ENCODE peak calls at places on chromosome 12, in six cellular contexts. B is ovary; K is left ventricle myocardium inferior; S is thyroid gland; N is CD8-positive, alpha-beta T cell; X is spleen. I is an unnamed sample. For H3K4me1, the result is how much of the 10 kb centered on the place peaks cover.

GRCh38 chr12:59708484-59708883 is 112.7 kb downstream of the SLC16A7 start:
- DNase-seq in B (no peak), K (no peak), S (no peak), N (no peak), X (no peak), I (no peak)

GRCh38 chr12:26374934-26375333 is 179.6 kb downstream of the SSPN start:
- DNase-seq in B (no peak), K (no peak), S (no peak), N (no peak), X (no peak), I (no peak)

GRCh38 chr12:28104893-28105864 is 85.1 kb upstream of the CCDC91 start:
- DNase-seq in B (no peak), K (no peak), S (no peak), N (no peak), X (no peak), I (no peak)

GRCh38 chr12:89343127-89343526 is 9.2 kb downstream of the DUSP6 start:
- DNase-seq in B (peak), K (peak), S (peak), N (no peak), X (no peak), I (no peak)

GRCh38 chr12:45292486-45293195 is 76.7 kb downstream of the ANO6 start:
- DNase-seq in B (peak), K (no peak), S (no peak), N (no peak), X (no peak), I (no peak)

GRCh38 chr12:45208604-45209487 is 7.0 kb upstream of the ANO6 start:
- DNase-seq in B (no peak), K (no peak), S (no peak), N (no peak), X (no peak), I (no peak)

GRCh38 chr12:116592731-116593130 is 33.5 kb downstream of the MAP1LC3B2 start:
- DNase-seq in B (no peak), K (no peak), S (no peak), N (no peak), X (peak), I (no peak)

GRCh38 chr12:124861492-124861891 is 2.2 kb downstream of the SCARB1 start:
- DNase-seq in B (peak), K (peak), S (peak), N (no peak), X (no peak), I (no peak)

GRCh38 chr12:116958402-116959197 is 47.9 kb downstream of the FBXW8 start:
- DNase-seq in B (no peak), K (no peak), S (no peak), N (no peak), X (no peak), I (no peak)

DNA sequence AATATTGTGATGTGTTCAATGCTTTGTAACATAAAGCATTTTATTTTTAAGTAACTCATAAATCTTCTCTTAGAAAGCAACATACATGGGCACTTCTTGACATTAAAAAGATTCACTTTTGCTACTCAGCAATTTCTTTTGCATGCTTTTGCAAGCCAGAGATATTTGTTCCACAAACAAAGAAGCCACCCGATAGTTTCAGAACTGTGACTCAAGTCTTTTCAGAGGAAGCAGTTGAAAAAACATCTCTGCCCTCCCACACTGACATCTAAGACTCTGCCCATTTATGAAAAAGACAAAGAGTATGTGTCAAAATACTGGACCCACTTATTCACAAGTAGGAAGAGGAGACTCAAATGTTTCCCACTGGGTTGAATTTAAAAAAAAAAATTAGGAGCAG is 7.5 kb downstream of the APPL2 start:
- DNase-seq in B (no peak), K (no peak), S (no peak), N (no peak), X (no peak), I (no peak)
- H3K4me1 ChIP-seq in B (under half), K (half or more), S (under half), N (under half), X (half or more), I (under half)

GRCh38 chr12:47602949-47603558 is 102.8 kb downstream of the RPAP3 start:
- DNase-seq in B (no peak), K (no peak), S (no peak), N (no peak), X (no peak), I (no peak)
- TF ChIP-seq CTCF in B (no peak), K (no peak), S (no peak), N (no peak), X (no peak), I (no peak)

GRCh38 chr12:52349196-52349595 is 18.1 kb downstream of the KRT85 start:
- DNase-seq in B (no peak), K (no peak), S (no peak), N (no peak), X (no peak), I (no peak)

GRCh38 chr12:52351196-52352059 is 15.9 kb downstream of the KRT85 start:
- DNase-seq in B (no peak), K (peak), S (peak), N (peak), X (peak), I (no peak)

GRCh38 chr12:52350021-52350620 is 17.2 kb downstream of the KRT85 start:
- DNase-seq in B (no peak), K (no peak), S (no peak), N (no peak), X (no peak), I (no peak)

GRCh38 chr12:52352951-52353350 is 14.3 kb downstream of the KRT85 start:
- DNase-seq in B (no peak), K (no peak), S (no peak), N (no peak), X (peak), I (no peak)

DNA sequence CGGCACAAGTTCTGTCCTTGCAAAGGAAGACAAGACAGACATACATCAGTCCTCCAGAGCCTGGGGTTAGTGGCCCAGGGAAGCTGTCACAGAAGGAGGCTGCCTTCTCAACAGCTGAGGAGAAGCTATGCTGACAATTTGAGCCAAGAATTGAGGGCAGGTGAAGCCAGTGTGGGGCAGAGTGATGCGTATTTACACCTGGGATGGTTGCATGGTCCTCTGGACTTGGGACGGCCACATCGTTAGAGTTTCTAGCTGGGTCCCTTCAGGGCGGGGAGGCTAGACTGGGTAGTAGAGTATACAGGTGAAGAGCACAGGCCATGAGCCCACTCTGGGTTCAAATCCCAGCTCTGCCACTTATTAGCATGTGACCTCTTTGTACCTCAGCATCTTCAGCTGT is 16.5 kb downstream of the KRT85 start:
- DNase-seq in B (no peak), K (no peak), S (no peak), N (no peak), X (no peak), I (no peak)
- H3K4me1 ChIP-seq in B (under half), K (under half), S (half or more), N (under half), X (under half), I (under half)

DNA sequence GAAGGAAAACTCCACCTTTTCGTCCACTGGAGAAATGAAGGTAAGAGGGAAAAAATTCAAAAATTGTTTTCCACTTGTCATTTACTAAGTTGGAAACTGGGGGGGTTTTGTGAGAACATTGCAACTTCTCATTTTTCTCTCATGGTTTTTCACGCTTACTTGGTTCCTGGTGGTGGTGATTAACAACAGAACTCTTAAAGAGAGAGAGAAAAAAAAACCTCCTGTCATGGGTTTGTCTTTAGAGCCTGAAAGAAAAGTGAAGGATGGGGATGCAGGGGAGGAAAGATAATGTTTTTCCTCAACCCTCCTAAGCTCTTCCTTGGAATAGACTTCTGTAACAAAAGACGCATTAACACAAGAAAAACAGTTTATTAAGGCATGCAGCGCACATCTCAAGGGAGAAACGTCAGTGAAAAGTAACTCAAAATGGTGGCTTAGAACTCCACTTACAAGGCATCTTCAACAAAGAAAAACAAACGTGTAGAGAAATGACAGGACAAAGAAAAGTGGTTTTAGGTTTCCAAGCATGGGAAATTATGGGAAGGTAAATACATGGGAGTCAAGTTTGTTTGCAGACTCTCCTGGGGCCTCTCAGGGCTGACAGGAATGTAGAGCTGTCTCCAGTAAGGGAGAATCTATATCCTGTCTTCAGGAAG is 81.9 kb upstream of the ATF7IP start:
- DNase-seq in B (no peak), K (no peak), S (no peak), N (no peak), X (no peak), I (peak)
- TF ChIP-seq CTCF in B (no peak), K (no peak), S (peak), N (no peak), X (no peak), I (no peak)

GRCh38 chr12:51383281-51383905 is 7.8 kb downstream of the GALNT6 start:
- DNase-seq in B (no peak), K (no peak), S (no peak), N (no peak), X (no peak), I (no peak)

GRCh38 chr12:51388066-51388799 is 3.0 kb downstream of the GALNT6 start:
- DNase-seq in B (no peak), K (no peak), S (no peak), N (no peak), X (no peak), I (no peak)

GRCh38 chr12:51389302-51389999 is 1.8 kb downstream of the GALNT6 start:
- DNase-seq in B (no peak), K (no peak), S (no peak), N (no peak), X (no peak), I (no peak)

GRCh38 chr12:51388826-51389225 is 2.4 kb downstream of the GALNT6 start:
- DNase-seq in B (no peak), K (no peak), S (no peak), N (no peak), X (no peak), I (no peak)

GRCh38 chr12:51386361-51386760 is 4.8 kb downstream of the GALNT6 start:
- DNase-seq in B (no peak), K (no peak), S (no peak), N (no peak), X (no peak), I (no peak)
- H3K4me1 ChIP-seq in B (under half), K (under half), S (under half), N (half or more), X (half or more), I (under half)

GRCh38 chr12:122073815-122074214 is 4.7 kb upstream of the MLXIP start:
- DNase-seq in B (no peak), K (no peak), S (no peak), N (no peak), X (no peak), I (no peak)
- TF ChIP-seq CTCF in B (no peak), K (no peak), S (no peak), N (no peak), X (no peak), I (no peak)

I was measured in neural progenitor cell.